ENCODE peak calls at places on chromosomes 7 and 10, in ten cellular contexts. L is tibial artery; V is brain microvascular endothelial cell; G is K562; R is AG04450; K is CD8-positive, alpha-beta T cell; Y is lower lobe of right lung; B is breast epithelium; I is ovary; E is CD8-positive, alpha-beta memory T cell. C is an unnamed sample.

GRCh38 chr7:141074162-141074989 is 512 bp downstream of the TMEM178B start:
- DNase-seq in L (no peak), V (no peak), G (no peak), R (no peak), K (no peak), Y (no peak), B (no peak), I (no peak), E (no peak), C (peak; percentile 32)

GRCh38 chr10:74691164-74691563 is 135.2 kb upstream of the KAT6B start:
- DNase-seq in L (no peak), V (no peak), G (no peak), R (no peak), K (no peak), Y (no peak), B (no peak), I (no peak), E (no peak), C (no peak)

GRCh38 chr7:4845740-4846142 is 16.1 kb downstream of the PAPOLB start:
- DNase-seq in L (peak; percentile 39), V (no peak), G (peak; percentile 64), R (no peak), K (no peak), Y (no peak), B (no peak), I (no peak), E (no peak), C (no peak)

GRCh38 chr7:1032536-1033181 is 11.7 kb upstream of the GPR146 start:
- DNase-seq in L (no peak), V (no peak), G (no peak), R (no peak), K (no peak), Y (no peak), B (no peak), I (no peak), E (no peak), C (peak; percentile 49)

GRCh38 chr10:62317257-62317656 is 48.6 kb upstream of the RTKN2 start:
- DNase-seq in L (no peak), V (no peak), G (no peak), R (no peak), K (no peak), Y (no peak), B (no peak), I (no peak), E (no peak), C (no peak)

GRCh38 chr7:5523052-5523711 is 99.5 kb upstream of the TNRC18 start:
- DNase-seq in L (no peak), V (no peak), G (no peak), R (no peak), K (no peak), Y (no peak), B (no peak), I (no peak), E (no peak), C (no peak)

GRCh38 chr7:73717991-73718405 is 1.5 kb downstream of the STX1A start:
- DNase-seq in L (no peak), V (peak; percentile 94), G (peak; percentile 43), R (no peak), K (peak; percentile 70), Y (no peak), B (no peak), I (no peak), E (peak; percentile 65), C (no peak)

GRCh38 chr7:151204383-151205032 is 5.8 kb downstream of the H2BK1 start:
- DNase-seq in L (no peak), V (no peak), G (peak; percentile 63), R (no peak), K (no peak), Y (no peak), B (no peak), I (no peak), E (no peak), C (no peak)

GRCh38 chr7:46937826-46938225 is 644.1 kb downstream of the TNS3 start:
- DNase-seq in L (no peak), V (no peak), G (no peak), R (no peak), K (no peak), Y (no peak), B (no peak), I (no peak), E (no peak), C (no peak)

GRCh38 chr10:93219347-93219746 is 145.7 kb downstream of the CYP26A1 start:
- DNase-seq in L (no peak), V (peak; percentile 36), G (no peak), R (no peak), K (no peak), Y (no peak), B (no peak), I (no peak), E (no peak), C (no peak)

GRCh38 chr10:74419491-74420466 is 268.8 kb downstream of the ADK start:
- DNase-seq in L (no peak), V (peak; percentile 34), G (peak; percentile 38), R (no peak), K (peak; percentile 3), Y (no peak), B (no peak), I (no peak), E (no peak), C (no peak)

GRCh38 chr10:20817116-20817515 is 80.0 kb downstream of the NEBL start:
- DNase-seq in L (no peak), V (no peak), G (no peak), R (no peak), K (no peak), Y (no peak), B (no peak), I (no peak), E (no peak), C (no peak)

GRCh38 chr10:71725998-71726672 is 6.6 kb upstream of the C10orf105 start:
- DNase-seq in L (no peak), V (peak; percentile 38), G (peak; percentile 67), R (no peak), K (no peak), Y (no peak), B (no peak), I (no peak), E (peak; percentile 47), C (peak; percentile 34)

GRCh38 chr7:120272896-120273475 is at the start of gene KCND2:
- DNase-seq in L (no peak), V (no peak), G (no peak), R (no peak), K (no peak), Y (no peak), B (no peak), I (peak; percentile 41), E (no peak), C (peak; percentile 59)

DNA sequence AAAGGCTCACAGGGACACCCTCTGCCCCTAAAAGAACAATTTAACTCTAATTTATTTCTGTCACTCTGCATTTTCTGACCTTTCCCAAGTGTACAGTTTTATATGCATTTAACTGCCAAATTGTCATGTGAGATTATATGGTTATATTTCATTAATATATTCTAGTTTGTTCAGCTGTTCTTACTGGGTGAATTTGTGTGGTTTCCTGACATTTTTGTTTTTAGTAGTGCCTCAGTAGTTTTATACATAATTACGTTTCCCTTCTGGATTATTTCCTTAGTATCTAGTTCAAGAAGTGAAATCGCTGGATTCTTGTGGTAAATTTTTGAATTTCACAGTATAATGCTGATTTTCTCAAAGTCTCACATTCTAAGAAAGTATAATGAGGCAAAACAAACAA is 41.3 kb downstream of the EGFR start:
- DNase-seq in L (no peak), V (no peak), G (no peak), R (no peak), K (no peak), Y (no peak), B (no peak), I (no peak), E (no peak), C (no peak)
- H3K4me3 ChIP-seq in L (no peak overlapping the region), V (no peak overlapping the region), G (no peak overlapping the region), R (no peak overlapping the region), K (no peak overlapping the region), Y (no peak overlapping the region), B (no peak overlapping the region), I (no peak overlapping the region), E (no peak overlapping the region), C (no peak overlapping the region)

DNA sequence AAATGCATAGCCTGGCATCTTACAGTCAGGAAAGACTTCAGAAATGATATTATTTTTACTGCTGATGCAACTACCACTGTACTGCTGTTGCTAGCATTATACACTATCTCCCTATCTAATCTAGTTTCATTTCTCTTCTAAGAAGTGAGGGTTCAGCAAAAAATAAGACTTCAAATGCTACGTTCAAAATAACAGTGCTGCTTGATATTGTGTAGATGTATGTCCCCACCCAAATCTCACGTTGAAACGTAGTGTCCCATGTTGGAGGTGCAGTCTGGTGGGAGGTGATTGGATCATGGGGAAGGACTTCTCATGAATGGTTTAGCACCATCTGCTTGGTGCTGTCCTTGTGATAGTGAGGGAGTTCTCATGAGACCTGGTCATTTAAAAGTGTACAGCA is 129.4 kb downstream of the ANK3 start:
- DNase-seq in L (no peak), V (no peak), G (no peak), R (no peak), K (no peak), Y (no peak), B (no peak), I (no peak), E (no peak), C (no peak)
- H3K27ac ChIP-seq in L (no peak overlapping the region), V (no peak overlapping the region), G (no peak overlapping the region), R (no peak overlapping the region), K (no peak overlapping the region), Y (no peak overlapping the region), B (no peak overlapping the region), I (no peak overlapping the region), E (no peak overlapping the region), C (no peak overlapping the region)

GRCh38 chr7:95476072-95476845 is 9.5 kb upstream of the ASB4 start:
- DNase-seq in L (no peak), V (peak; percentile 17), G (no peak), R (no peak), K (no peak), Y (no peak), B (no peak), I (no peak), E (no peak), C (no peak)
- H3K4me3 ChIP-seq in L (no peak overlapping the region), V (no peak overlapping the region), G (no peak overlapping the region), R (no peak overlapping the region), K (no peak overlapping the region), Y (no peak overlapping the region), B (no peak overlapping the region), I (no peak overlapping the region), E (no peak overlapping the region), C (no peak overlapping the region)

GRCh38 chr10:26468691-26469090 is 30.6 kb downstream of the APBB1IP start:
- DNase-seq in L (no peak), V (no peak), G (no peak), R (no peak), K (no peak), Y (no peak), B (no peak), I (no peak), E (peak; percentile 22), C (no peak)

GRCh38 chr10:26472440-26472778 is 34.3 kb downstream of the APBB1IP start:
- DNase-seq in L (no peak), V (no peak), G (no peak), R (no peak), K (no peak), Y (no peak), B (no peak), I (no peak), E (no peak), C (no peak)

GRCh38 chr10:26467639-26468038 is 29.5 kb downstream of the APBB1IP start:
- DNase-seq in L (no peak), V (no peak), G (no peak), R (no peak), K (no peak), Y (no peak), B (no peak), I (no peak), E (no peak), C (no peak)

GRCh38 chr10:26464632-26465280 is 26.6 kb downstream of the APBB1IP start:
- DNase-seq in L (no peak), V (no peak), G (no peak), R (no peak), K (no peak), Y (no peak), B (no peak), I (no peak), E (no peak), C (no peak)

GRCh38 chr10:26468291-26468690 is 30.1 kb downstream of the APBB1IP start:
- DNase-seq in L (no peak), V (no peak), G (no peak), R (no peak), K (no peak), Y (no peak), B (no peak), I (no peak), E (no peak), C (no peak)
- H3K27ac ChIP-seq in L (no peak overlapping the region), V (no peak overlapping the region), G (no peak overlapping the region), R (no peak overlapping the region), K (peak overlapping the region; percentile 6), Y (no peak overlapping the region), B (no peak overlapping the region), I (no peak overlapping the region), E (no peak overlapping the region), C (no peak overlapping the region)